ENCODE peak calls at places on chromosome 10, in five cellular contexts. One of them, this sample, is unnamed. For H3K4me1, the result is how much of the 10 kb centered on the place peaks cover.

GRCh38 chr10:24957624-24958435 is 5.4 kb upstream of the PRTFDC1 start:
- DNase-seq in PC-9: no peak
- DNase-seq in stomach: no peak
- DNase-seq in CD4-positive, alpha-beta memory T cell: no peak
- DNase-seq in ovary: no peak
- DNase-seq in this sample: no peak

GRCh38 chr10:71136036-71136690 is 76.2 kb upstream of the UNC5B start:
- DNase-seq in PC-9: no peak
- DNase-seq in stomach: no peak
- DNase-seq in CD4-positive, alpha-beta memory T cell: no peak
- DNase-seq in ovary: no peak
- DNase-seq in this sample: no peak

GRCh38 chr10:12041766-12042408 is 722 bp downstream of the UPF2 start:
- DNase-seq in PC-9: peak
- DNase-seq in stomach: no peak
- DNase-seq in CD4-positive, alpha-beta memory T cell: peak
- DNase-seq in ovary: no peak
- DNase-seq in this sample: no peak

GRCh38 chr10:114374141-114374791 is 30.0 kb downstream of the AFAP1L2 start:
- DNase-seq in PC-9: no peak
- DNase-seq in stomach: no peak
- DNase-seq in CD4-positive, alpha-beta memory T cell: no peak
- DNase-seq in ovary: peak
- DNase-seq in this sample: peak

GRCh38 chr10:5732141-5732540 is 47.5 kb downstream of the TASOR2 start:
- DNase-seq in PC-9: no peak
- DNase-seq in stomach: no peak
- DNase-seq in CD4-positive, alpha-beta memory T cell: no peak
- DNase-seq in ovary: no peak
- DNase-seq in this sample: no peak

GRCh38 chr10:89665302-89665701 is 20.3 kb upstream of the PANK1 start:
- DNase-seq in PC-9: no peak
- DNase-seq in stomach: no peak
- DNase-seq in CD4-positive, alpha-beta memory T cell: no peak
- DNase-seq in ovary: no peak
- DNase-seq in this sample: no peak

GRCh38 chr10:71401969-71402368 is 5.2 kb downstream of the CDH23 start:
- DNase-seq in PC-9: no peak
- DNase-seq in stomach: no peak
- DNase-seq in CD4-positive, alpha-beta memory T cell: no peak
- DNase-seq in ovary: no peak
- DNase-seq in this sample: no peak

GRCh38 chr10:121171825-121172224 is 320.7 kb downstream of the WDR11 start:
- DNase-seq in PC-9: no peak
- DNase-seq in stomach: no peak
- DNase-seq in CD4-positive, alpha-beta memory T cell: no peak
- DNase-seq in ovary: no peak
- DNase-seq in this sample: no peak

GRCh38 chr10:6050801-6051445 is 11.2 kb downstream of the IL2RA start:
- DNase-seq in PC-9: peak
- DNase-seq in stomach: peak
- DNase-seq in CD4-positive, alpha-beta memory T cell: peak
- DNase-seq in ovary: peak
- DNase-seq in this sample: peak

GRCh38 chr10:22611425-22612111 is 102.8 kb downstream of the PIP4K2A start:
- DNase-seq in PC-9: no peak
- DNase-seq in stomach: no peak
- DNase-seq in CD4-positive, alpha-beta memory T cell: peak
- DNase-seq in ovary: no peak
- DNase-seq in this sample: no peak

GRCh38 chr10:77556990-77557601 is 80.5 kb downstream of the KCNMA1 start:
- DNase-seq in PC-9: no peak
- DNase-seq in stomach: no peak
- DNase-seq in CD4-positive, alpha-beta memory T cell: no peak
- DNase-seq in ovary: no peak
- DNase-seq in this sample: no peak

GRCh38 chr10:115909037-115909436 is 364.0 kb downstream of the GFRA1 start:
- DNase-seq in PC-9: no peak
- DNase-seq in stomach: no peak
- DNase-seq in CD4-positive, alpha-beta memory T cell: no peak
- DNase-seq in ovary: no peak
- DNase-seq in this sample: no peak

GRCh38 chr10:93572606-93573005 is 6.1 kb downstream of the FFAR4 start:
- DNase-seq in PC-9: no peak
- DNase-seq in stomach: no peak
- DNase-seq in CD4-positive, alpha-beta memory T cell: no peak
- DNase-seq in ovary: no peak
- DNase-seq in this sample: no peak

GRCh38 chr10:58952747-58953466 is 223.5 kb upstream of the PHYHIPL start:
- DNase-seq in PC-9: peak
- DNase-seq in stomach: peak
- DNase-seq in CD4-positive, alpha-beta memory T cell: no peak
- DNase-seq in ovary: peak
- DNase-seq in this sample: no peak

GRCh38 chr10:102167861-102168260 is 15.7 kb downstream of the NOLC1 start:
- DNase-seq in PC-9: no peak
- DNase-seq in stomach: no peak
- DNase-seq in CD4-positive, alpha-beta memory T cell: no peak
- DNase-seq in ovary: no peak
- DNase-seq in this sample: no peak

GRCh38 chr10:12377891-12378290 is 28.5 kb downstream of the CAMK1D start:
- DNase-seq in PC-9: no peak
- DNase-seq in stomach: no peak
- DNase-seq in CD4-positive, alpha-beta memory T cell: no peak
- DNase-seq in ovary: no peak
- DNase-seq in this sample: peak

GRCh38 chr10:79068203-79068561 is 584 bp upstream of the ZMIZ1 start:
- DNase-seq in PC-9: no peak
- DNase-seq in stomach: no peak
- DNase-seq in CD4-positive, alpha-beta memory T cell: peak
- DNase-seq in ovary: no peak
- DNase-seq in this sample: no peak

GRCh38 chr10:21399392-21400015 is 126.0 kb downstream of the SKIDA1 start:
- DNase-seq in PC-9: peak
- DNase-seq in stomach: no peak
- DNase-seq in CD4-positive, alpha-beta memory T cell: no peak
- DNase-seq in ovary: no peak
- DNase-seq in this sample: no peak

GRCh38 chr10:22765660-22766547 is 51.5 kb upstream of the PIP4K2A start:
- DNase-seq in PC-9: no peak
- DNase-seq in stomach: no peak
- DNase-seq in CD4-positive, alpha-beta memory T cell: no peak
- DNase-seq in ovary: no peak
- DNase-seq in this sample: no peak

GRCh38 chr10:128064615-128065580 is 61.3 kb downstream of the MKI67 start:
- DNase-seq in PC-9: no peak
- DNase-seq in stomach: no peak
- DNase-seq in CD4-positive, alpha-beta memory T cell: peak
- DNase-seq in ovary: no peak
- DNase-seq in this sample: peak

GRCh38 chr10:66917104-66917503 is 8.7 kb upstream of the LRRTM3 start:
- DNase-seq in PC-9: no peak
- DNase-seq in stomach: no peak
- DNase-seq in CD4-positive, alpha-beta memory T cell: no peak
- DNase-seq in ovary: no peak
- DNase-seq in this sample: no peak

GRCh38 chr10:5434017-5434753 is 21.8 kb downstream of the NET1 start:
- DNase-seq in PC-9: peak
- DNase-seq in stomach: no peak
- DNase-seq in CD4-positive, alpha-beta memory T cell: peak
- DNase-seq in ovary: no peak
- DNase-seq in this sample: no peak

GRCh38 chr10:104113557-104113956 is 8.4 kb upstream of the SFR1 start:
- DNase-seq in PC-9: no peak
- DNase-seq in stomach: no peak
- DNase-seq in CD4-positive, alpha-beta memory T cell: no peak
- DNase-seq in ovary: no peak
- DNase-seq in this sample: no peak

GRCh38 chr10:51117053-51117660 is 42.9 kb downstream of the PRKG1 start:
- DNase-seq in PC-9: no peak
- DNase-seq in stomach: no peak
- DNase-seq in CD4-positive, alpha-beta memory T cell: no peak
- DNase-seq in ovary: no peak
- DNase-seq in this sample: no peak

GRCh38 chr10:7283246-7283645 is 127.6 kb downstream of the SFMBT2 start:
- DNase-seq in PC-9: no peak
- DNase-seq in stomach: no peak
- DNase-seq in CD4-positive, alpha-beta memory T cell: no peak
- DNase-seq in ovary: no peak
- DNase-seq in this sample: no peak

GRCh38 chr10:106789623-106790022 is 374.9 kb downstream of the SORCS1 start:
- DNase-seq in PC-9: no peak
- DNase-seq in stomach: no peak
- DNase-seq in CD4-positive, alpha-beta memory T cell: no peak
- DNase-seq in ovary: no peak
- DNase-seq in this sample: no peak

GRCh38 chr10:134743-135600 is at the start of gene ZMYND11:
- DNase-seq in PC-9: peak
- DNase-seq in stomach: peak
- DNase-seq in CD4-positive, alpha-beta memory T cell: peak
- DNase-seq in ovary: peak
- DNase-seq in this sample: peak

GRCh38 chr10:112960151-112960681 is 10.2 kb downstream of the TCF7L2 start:
- DNase-seq in PC-9: no peak
- DNase-seq in stomach: no peak
- DNase-seq in CD4-positive, alpha-beta memory T cell: no peak
- DNase-seq in ovary: no peak
- DNase-seq in this sample: no peak

GRCh38 chr10:5945561-5946418 is 31.6 kb downstream of the IL15RA start:
- DNase-seq in PC-9: no peak
- DNase-seq in stomach: peak
- DNase-seq in CD4-positive, alpha-beta memory T cell: no peak
- DNase-seq in ovary: peak
- DNase-seq in this sample: peak

GRCh38 chr10:23522345-23522744 is 83.5 kb downstream of the OTUD1 start:
- DNase-seq in PC-9: peak
- DNase-seq in stomach: no peak
- DNase-seq in CD4-positive, alpha-beta memory T cell: no peak
- DNase-seq in ovary: no peak
- DNase-seq in this sample: no peak

GRCh38 chr10:109998513-109998912 is 9.3 kb upstream of the ADD3 start:
- DNase-seq in PC-9: no peak
- DNase-seq in stomach: no peak
- DNase-seq in CD4-positive, alpha-beta memory T cell: no peak
- DNase-seq in ovary: no peak
- DNase-seq in this sample: no peak

GRCh38 chr10:102611514-102612095 is 32.7 kb upstream of the TRIM8 start:
- DNase-seq in PC-9: no peak
- DNase-seq in stomach: no peak
- DNase-seq in CD4-positive, alpha-beta memory T cell: peak
- DNase-seq in ovary: no peak
- DNase-seq in this sample: no peak

GRCh38 chr10:71651953-71652352 is 67.6 kb downstream of the C10orf105 start:
- DNase-seq in PC-9: no peak
- DNase-seq in stomach: no peak
- DNase-seq in CD4-positive, alpha-beta memory T cell: no peak
- DNase-seq in ovary: no peak
- DNase-seq in this sample: no peak

GRCh38 chr10:60413306-60414012 is 23.8 kb upstream of the ANK3 start:
- DNase-seq in PC-9: peak
- DNase-seq in stomach: no peak
- DNase-seq in CD4-positive, alpha-beta memory T cell: no peak
- DNase-seq in ovary: no peak
- DNase-seq in this sample: no peak

DNA sequence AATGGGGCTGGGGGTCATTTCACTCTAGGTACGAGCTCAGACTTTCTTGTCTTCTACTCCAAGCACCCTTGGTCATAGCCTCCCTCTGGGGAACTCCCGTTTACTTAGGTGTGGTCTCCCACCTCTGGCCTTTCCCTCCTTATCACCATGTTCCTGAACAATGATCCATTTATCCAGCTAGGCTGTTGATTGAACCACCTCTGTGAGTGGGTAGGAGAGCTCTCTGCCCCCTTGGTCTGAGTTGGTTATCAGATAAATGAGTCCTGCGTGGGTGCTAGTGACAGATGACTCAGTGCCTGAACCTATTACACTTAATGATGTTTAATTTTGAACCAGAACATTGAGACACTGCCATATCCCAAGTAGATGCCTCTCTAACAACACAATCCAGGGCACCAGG is 9.4 kb downstream of the BLNK start:
- DNase-seq in PC-9: no peak
- DNase-seq in stomach: peak
- DNase-seq in CD4-positive, alpha-beta memory T cell: no peak
- DNase-seq in ovary: no peak
- DNase-seq in this sample: no peak
- H3K4me1 ChIP-seq in PC-9: under half
- H3K4me1 ChIP-seq in stomach: under half
- H3K4me1 ChIP-seq in CD4-positive, alpha-beta memory T cell: under half
- H3K4me1 ChIP-seq in ovary: under half
- H3K4me1 ChIP-seq in this sample: under half

DNA sequence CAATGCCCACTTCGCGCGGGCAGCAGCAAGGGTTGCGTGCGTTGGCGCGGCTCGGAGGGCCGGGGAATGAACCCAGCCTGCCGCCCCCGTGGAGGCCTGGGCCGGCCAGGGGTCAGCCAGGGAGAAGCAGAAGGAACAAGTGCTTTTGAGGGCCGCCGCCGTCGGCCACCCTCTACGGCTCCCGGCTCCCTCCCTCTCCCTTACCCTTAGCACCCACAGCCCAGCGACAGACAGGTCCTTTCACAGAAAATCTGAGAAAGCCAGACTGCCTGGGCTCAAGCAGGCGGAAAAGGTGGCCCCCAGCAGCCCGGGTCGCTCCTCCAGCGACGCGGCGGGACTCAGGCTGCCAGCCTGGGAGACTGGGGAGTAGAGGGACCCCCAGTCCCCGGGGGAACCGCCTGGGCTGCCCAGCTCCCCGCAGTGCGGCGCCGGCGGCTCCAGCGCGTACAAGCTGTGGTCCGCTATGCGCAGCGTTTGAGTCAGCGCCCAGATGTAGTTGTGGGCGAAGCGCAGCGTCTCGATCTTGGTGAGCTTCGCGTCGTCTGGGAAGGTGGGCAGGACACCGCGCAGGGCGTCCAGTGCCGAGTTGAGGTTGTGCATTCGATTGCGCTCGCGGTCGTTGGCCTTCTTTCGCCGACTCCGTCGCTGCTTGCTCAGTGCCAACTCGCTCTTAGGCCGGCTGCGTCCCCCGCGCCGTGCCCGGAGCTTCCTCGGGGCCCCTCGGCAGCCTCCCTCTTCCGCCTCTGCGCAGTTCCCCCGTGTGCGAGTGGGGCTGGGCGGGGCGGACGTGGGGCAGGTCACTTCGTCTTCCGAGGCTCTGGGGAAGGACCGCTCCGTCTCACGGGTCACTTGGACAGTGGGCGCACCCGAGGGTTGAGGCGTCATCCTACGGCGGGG is 815 bp downstream of the NEUROG3 start:
- DNase-seq in PC-9: no peak
- DNase-seq in stomach: no peak
- DNase-seq in CD4-positive, alpha-beta memory T cell: no peak
- DNase-seq in ovary: no peak
- DNase-seq in this sample: no peak
- H3K4me3 ChIP-seq in PC-9: no peak
- H3K4me3 ChIP-seq in stomach: peak
- H3K4me3 ChIP-seq in CD4-positive, alpha-beta memory T cell: peak
- H3K4me3 ChIP-seq in ovary: no peak
- H3K4me3 ChIP-seq in this sample: peak

GRCh38 chr10:3538291-3538849 is 246.6 kb downstream of the KLF6 start:
- DNase-seq in PC-9: no peak
- DNase-seq in stomach: no peak
- DNase-seq in CD4-positive, alpha-beta memory T cell: no peak
- DNase-seq in ovary: no peak
- DNase-seq in this sample: no peak
- H3K4me1 ChIP-seq in PC-9: under half
- H3K4me1 ChIP-seq in stomach: under half
- H3K4me1 ChIP-seq in CD4-positive, alpha-beta memory T cell: under half
- H3K4me1 ChIP-seq in ovary: under half
- H3K4me1 ChIP-seq in this sample: under half

GRCh38 chr10:61992683-61993629 is 91.5 kb downstream of the ARID5B start:
- DNase-seq in PC-9: no peak
- DNase-seq in stomach: peak
- DNase-seq in CD4-positive, alpha-beta memory T cell: peak
- DNase-seq in ovary: no peak
- DNase-seq in this sample: no peak
- H3K4me3 ChIP-seq in PC-9: no peak
- H3K4me3 ChIP-seq in stomach: no peak
- H3K4me3 ChIP-seq in CD4-positive, alpha-beta memory T cell: peak
- H3K4me3 ChIP-seq in ovary: no peak
- H3K4me3 ChIP-seq in this sample: peak